ENCODE peak calls at places on chromosomes 6 and 20, in six cellular contexts. C is ELF-1; K is T-helper 2 cell; M is BJ; V is DMS 273 treated with DMSO at 0.1 percent for 48 hours; G is activated naive CD4-positive, alpha-beta T cell. T is an unnamed sample.
A peak's percentile ranks its signal among the peaks of the same experiment; 100 is the strongest.

GRCh38 chr20:23125159-23125558 is 39.0 kb upstream of the CD93 start:
- DNase-seq in G (no peak), K (no peak), C (no peak), M (no peak), V (no peak), T (no peak)

GRCh38 chr20:4883051-4883450 is 118.3 kb downstream of the SLC23A2 start:
- DNase-seq in K (no peak), C (no peak), M (no peak), G (no peak), V (no peak), T (no peak)

GRCh38 chr20:37552415-37552814 is 24.7 kb upstream of the BLCAP start:
- DNase-seq in V (no peak), M (no peak), C (no peak), K (no peak), G (no peak), T (peak; percentile 25)

GRCh38 chr6:104558746-104559145 is 301.0 kb downstream of the HACE1 start:
- DNase-seq in G (no peak), V (no peak), K (no peak), C (no peak), M (peak; percentile 23), T (no peak)

GRCh38 chr6:116011096-116011401 is 49.6 kb downstream of the FRK start:
- DNase-seq in K (no peak), M (no peak), C (no peak), G (no peak), V (no peak), T (no peak)

GRCh38 chr6:29087213-29087612 is at the start of gene OR2B3:
- DNase-seq in C (no peak), G (no peak), K (no peak), V (no peak), M (no peak), T (no peak)

GRCh38 chr20:2146080-2146867 is 44.6 kb downstream of the STK35 start:
- DNase-seq in K (no peak), G (no peak), V (no peak), C (no peak), M (no peak), T (no peak)

GRCh38 chr6:80638222-80639055 is 532.0 kb downstream of the BCKDHB start:
- DNase-seq in K (no peak), V (no peak), M (peak; percentile 73), C (peak; percentile 14), G (no peak), T (peak; percentile 92)

GRCh38 chr6:51562198-51562597 is 525.2 kb downstream of the PKHD1 start:
- DNase-seq in M (no peak), C (no peak), V (no peak), G (no peak), K (no peak), T (no peak)

GRCh38 chr20:57457243-57457761 is 66.1 kb downstream of the RBM38 start:
- DNase-seq in K (no peak), V (no peak), C (no peak), M (no peak), G (no peak), T (no peak)

GRCh38 chr6:26554669-26555504 is 16.7 kb downstream of the HMGN4 start:
- DNase-seq in C (peak; percentile 85), G (peak; percentile 23), M (no peak), K (no peak), V (peak; percentile 56), T (peak; percentile 64)

GRCh38 chr6:138953451-138953850 is 34.6 kb downstream of the REPS1 start:
- DNase-seq in V (no peak), M (no peak), C (no peak), K (no peak), G (no peak), T (no peak)

GRCh38 chr20:32780749-32781402 is 18.7 kb downstream of the DNMT3B start:
- DNase-seq in M (no peak), G (no peak), K (no peak), V (no peak), C (no peak), T (no peak)

GRCh38 chr6:90044833-90045337 is 150.6 kb downstream of the GJA10 start:
- DNase-seq in M (peak; percentile 57), G (no peak), V (peak; percentile 4), K (no peak), C (no peak), T (peak; percentile 62)

GRCh38 chr6:32370510-32370909 is 1.2 kb downstream of the TSBP1 start:
- DNase-seq in K (no peak), M (no peak), G (no peak), C (no peak), V (no peak), T (no peak)

GRCh38 chr6:1849686-1850580 is 240.2 kb downstream of the FOXC1 start:
- DNase-seq in V (peak; percentile 76), C (no peak), G (no peak), M (no peak), K (no peak), T (peak; percentile 3)

GRCh38 chr6:2940010-2940850 is 31.1 kb downstream of the SERPINB6 start:
- DNase-seq in C (no peak), M (no peak), K (peak; percentile 65), V (no peak), G (peak; percentile 46), T (no peak)

GRCh38 chr20:44222969-44223368 is 12.4 kb upstream of the OSER1 start:
- DNase-seq in K (no peak), C (peak; percentile 42), M (no peak), G (no peak), V (no peak), T (no peak)

GRCh38 chr20:5938456-5939029 is 11.8 kb downstream of the TRMT6 start:
- DNase-seq in V (no peak), C (no peak), M (no peak), K (no peak), G (no peak), T (no peak)

GRCh38 chr20:34365765-34366213 is 2.7 kb downstream of the ITCH start:
- DNase-seq in M (no peak), C (no peak), G (no peak), V (no peak), K (no peak), T (no peak)

GRCh38 chr6:55445648-55446204 is 118.5 kb downstream of the GFRAL start:
- DNase-seq in G (no peak), M (no peak), K (no peak), C (peak; percentile 6), V (no peak), T (peak; percentile 49)

GRCh38 chr6:73209117-73209516 is 16.2 kb downstream of the KHDC1L start:
- DNase-seq in M (no peak), K (no peak), V (no peak), G (no peak), C (no peak), T (no peak)

GRCh38 chr6:117423754-117424153 is 2.0 kb downstream of the ROS1 start:
- DNase-seq in C (no peak), K (no peak), G (no peak), M (no peak), V (no peak), T (no peak)

GRCh38 chr20:58583141-58583540 is 67.9 kb upstream of the APCDD1L start:
- DNase-seq in M (no peak), K (no peak), V (no peak), G (no peak), C (no peak), T (no peak)